ENCODE peak calls at places on chromosomes 7 and 10, in five cellular contexts. One of them, this sample, is unnamed.

GRCh38 chr10:62610649-62611229 is 193.8 kb upstream of the ADO start:
- DNase-seq in transverse colon: peak; percentile 52
- DNase-seq in lung: peak; percentile 60
- DNase-seq in heart left ventricle: peak; percentile 55
- DNase-seq in PC-3: peak; percentile 99
- DNase-seq in this sample: peak; percentile 44

GRCh38 chr10:62029401-62029800 is 127.9 kb downstream of the ARID5B start:
- DNase-seq in lung: no peak
- DNase-seq in heart left ventricle: no peak
- DNase-seq in PC-3: peak; percentile 67
- DNase-seq in transverse colon: no peak
- DNase-seq in this sample: no peak

GRCh38 chr7:43211276-43211675 is 98.8 kb downstream of the HECW1 start:
- DNase-seq in transverse colon: no peak
- DNase-seq in PC-3: peak; percentile 14
- DNase-seq in lung: no peak
- DNase-seq in heart left ventricle: no peak
- DNase-seq in this sample: no peak

GRCh38 chr10:115830260-115830970 is 442.6 kb downstream of the GFRA1 start:
- DNase-seq in PC-3: peak; percentile 3
- DNase-seq in transverse colon: no peak
- DNase-seq in heart left ventricle: no peak
- DNase-seq in lung: no peak
- DNase-seq in this sample: no peak

GRCh38 chr10:85979598-85979997 is 387.0 kb downstream of the GRID1 start:
- DNase-seq in PC-3: no peak
- DNase-seq in lung: no peak
- DNase-seq in heart left ventricle: no peak
- DNase-seq in transverse colon: no peak
- DNase-seq in this sample: no peak

GRCh38 chr10:44245601-44245938 is 139.3 kb downstream of the CXCL12 start:
- DNase-seq in transverse colon: no peak
- DNase-seq in PC-3: no peak
- DNase-seq in heart left ventricle: no peak
- DNase-seq in lung: no peak
- DNase-seq in this sample: no peak

GRCh38 chr7:117780832-117781231 is 92.4 kb downstream of the CTTNBP2 start:
- DNase-seq in transverse colon: no peak
- DNase-seq in heart left ventricle: no peak
- DNase-seq in PC-3: no peak
- DNase-seq in lung: no peak
- DNase-seq in this sample: no peak

GRCh38 chr7:38506004-38506403 is 125.2 kb downstream of the AMPH start:
- DNase-seq in transverse colon: no peak
- DNase-seq in heart left ventricle: no peak
- DNase-seq in PC-3: no peak
- DNase-seq in lung: no peak
- DNase-seq in this sample: no peak

GRCh38 chr10:14129770-14130169 is 201.0 kb downstream of the FRMD4A start:
- DNase-seq in lung: no peak
- DNase-seq in heart left ventricle: no peak
- DNase-seq in PC-3: no peak
- DNase-seq in transverse colon: no peak
- DNase-seq in this sample: no peak

GRCh38 chr10:58642283-58642682 is 129.6 kb downstream of the BICC1 start:
- DNase-seq in heart left ventricle: no peak
- DNase-seq in lung: no peak
- DNase-seq in PC-3: peak; percentile 45
- DNase-seq in transverse colon: no peak
- DNase-seq in this sample: no peak

GRCh38 chr10:14008648-14009072 is 322.1 kb downstream of the FRMD4A start:
- DNase-seq in heart left ventricle: no peak
- DNase-seq in PC-3: peak; percentile 5
- DNase-seq in lung: no peak
- DNase-seq in transverse colon: no peak
- DNase-seq in this sample: no peak

GRCh38 chr7:140214075-140214684 is 37.4 kb upstream of the KDM7A start:
- DNase-seq in transverse colon: peak; percentile 87
- DNase-seq in lung: peak; percentile 50
- DNase-seq in heart left ventricle: no peak
- DNase-seq in PC-3: peak; percentile 67
- DNase-seq in this sample: peak; percentile 88

GRCh38 chr10:123948030-123948823 is 56.6 kb upstream of the CPXM2 start:
- DNase-seq in transverse colon: no peak
- DNase-seq in PC-3: no peak
- DNase-seq in lung: no peak
- DNase-seq in heart left ventricle: no peak
- DNase-seq in this sample: no peak

GRCh38 chr7:155863721-155864151 is 51.5 kb upstream of the SHH start:
- DNase-seq in PC-3: no peak
- DNase-seq in lung: no peak
- DNase-seq in transverse colon: no peak
- DNase-seq in heart left ventricle: no peak
- DNase-seq in this sample: no peak

GRCh38 chr7:148925836-148926235 is 41.7 kb upstream of the EZH2 start:
- DNase-seq in heart left ventricle: no peak
- DNase-seq in lung: no peak
- DNase-seq in transverse colon: no peak
- DNase-seq in PC-3: no peak
- DNase-seq in this sample: no peak

GRCh38 chr10:43201545-43202131 is 63.4 kb downstream of the CSGALNACT2 start:
- DNase-seq in heart left ventricle: peak; percentile 17
- DNase-seq in lung: peak; percentile 28
- DNase-seq in PC-3: no peak
- DNase-seq in transverse colon: no peak
- DNase-seq in this sample: peak; percentile 10

GRCh38 chr10:101270763-101271162 is 41.5 kb upstream of the LBX1 start:
- DNase-seq in lung: no peak
- DNase-seq in heart left ventricle: no peak
- DNase-seq in PC-3: no peak
- DNase-seq in transverse colon: no peak
- DNase-seq in this sample: no peak

GRCh38 chr7:124914298-124914697 is 15.3 kb downstream of the POT1 start:
- DNase-seq in PC-3: no peak
- DNase-seq in heart left ventricle: no peak
- DNase-seq in lung: no peak
- DNase-seq in transverse colon: no peak
- DNase-seq in this sample: no peak

GRCh38 chr7:27997188-27997707 is 183.3 kb downstream of the JAZF1 start:
- DNase-seq in lung: no peak
- DNase-seq in heart left ventricle: no peak
- DNase-seq in transverse colon: no peak
- DNase-seq in PC-3: no peak
- DNase-seq in this sample: no peak

GRCh38 chr10:28593811-28594210 is 60.9 kb downstream of the WAC start:
- DNase-seq in PC-3: no peak
- DNase-seq in transverse colon: no peak
- DNase-seq in heart left ventricle: no peak
- DNase-seq in lung: no peak
- DNase-seq in this sample: no peak

GRCh38 chr7:21844742-21845141 is 101.0 kb downstream of the CDCA7L start:
- DNase-seq in lung: no peak
- DNase-seq in PC-3: no peak
- DNase-seq in transverse colon: no peak
- DNase-seq in heart left ventricle: no peak
- DNase-seq in this sample: no peak

GRCh38 chr7:20661884-20662283 is 46.4 kb downstream of the ABCB5 start:
- DNase-seq in heart left ventricle: no peak
- DNase-seq in transverse colon: no peak
- DNase-seq in lung: no peak
- DNase-seq in PC-3: no peak
- DNase-seq in this sample: no peak

GRCh38 chr10:124686707-124687376 is 57.3 kb downstream of the FAM53B start:
- DNase-seq in transverse colon: peak; percentile 38
- DNase-seq in lung: no peak
- DNase-seq in heart left ventricle: peak; percentile 79
- DNase-seq in PC-3: no peak
- DNase-seq in this sample: no peak

GRCh38 chr10:63766766-63767505 is 245.7 kb downstream of the REEP3 start:
- DNase-seq in lung: no peak
- DNase-seq in transverse colon: no peak
- DNase-seq in heart left ventricle: no peak
- DNase-seq in PC-3: no peak
- DNase-seq in this sample: no peak

GRCh38 chr10:115963848-115964247 is 309.2 kb downstream of the GFRA1 start:
- DNase-seq in lung: no peak
- DNase-seq in heart left ventricle: no peak
- DNase-seq in PC-3: no peak
- DNase-seq in transverse colon: no peak
- DNase-seq in this sample: no peak

GRCh38 chr10:73591935-73592699 is 975 bp upstream of the USP54 start:
- DNase-seq in heart left ventricle: peak; percentile 61
- DNase-seq in lung: peak; percentile 74
- DNase-seq in PC-3: peak; percentile 95
- DNase-seq in transverse colon: peak; percentile 87
- DNase-seq in this sample: peak; percentile 81

GRCh38 chr7:4436936-4437335 is 245.2 kb upstream of the FOXK1 start:
- DNase-seq in lung: no peak
- DNase-seq in transverse colon: no peak
- DNase-seq in heart left ventricle: no peak
- DNase-seq in PC-3: no peak
- DNase-seq in this sample: no peak

GRCh38 chr10:50624154-50624865 is 554 bp upstream of the SGMS1 start:
- DNase-seq in PC-3: peak; percentile 100
- DNase-seq in heart left ventricle: peak; percentile 98
- DNase-seq in transverse colon: peak; percentile 98
- DNase-seq in lung: peak; percentile 96
- DNase-seq in this sample: peak; percentile 97

GRCh38 chr10:61592581-61592980 is 70.1 kb upstream of the CABCOCO1 start:
- DNase-seq in PC-3: peak; percentile 91
- DNase-seq in lung: no peak
- DNase-seq in heart left ventricle: no peak
- DNase-seq in transverse colon: no peak
- DNase-seq in this sample: no peak

GRCh38 chr7:81062747-81063146 is 143.9 kb upstream of the SEMA3C start:
- DNase-seq in transverse colon: no peak
- DNase-seq in heart left ventricle: no peak
- DNase-seq in PC-3: no peak
- DNase-seq in lung: no peak
- DNase-seq in this sample: no peak

GRCh38 chr7:149254181-149254858 is 7.7 kb upstream of the ZNF783 start:
- DNase-seq in transverse colon: no peak
- DNase-seq in lung: no peak
- DNase-seq in heart left ventricle: no peak
- DNase-seq in PC-3: no peak
- DNase-seq in this sample: no peak

GRCh38 chr10:97138174-97138573 is 47.6 kb downstream of the SLIT1 start:
- DNase-seq in transverse colon: no peak
- DNase-seq in heart left ventricle: no peak
- DNase-seq in lung: no peak
- DNase-seq in PC-3: peak; percentile 9
- DNase-seq in this sample: peak; percentile 12

GRCh38 chr10:119693262-119693957 is 32.4 kb upstream of the INPP5F start:
- DNase-seq in PC-3: no peak
- DNase-seq in transverse colon: no peak
- DNase-seq in heart left ventricle: no peak
- DNase-seq in lung: no peak
- DNase-seq in this sample: no peak

DNA sequence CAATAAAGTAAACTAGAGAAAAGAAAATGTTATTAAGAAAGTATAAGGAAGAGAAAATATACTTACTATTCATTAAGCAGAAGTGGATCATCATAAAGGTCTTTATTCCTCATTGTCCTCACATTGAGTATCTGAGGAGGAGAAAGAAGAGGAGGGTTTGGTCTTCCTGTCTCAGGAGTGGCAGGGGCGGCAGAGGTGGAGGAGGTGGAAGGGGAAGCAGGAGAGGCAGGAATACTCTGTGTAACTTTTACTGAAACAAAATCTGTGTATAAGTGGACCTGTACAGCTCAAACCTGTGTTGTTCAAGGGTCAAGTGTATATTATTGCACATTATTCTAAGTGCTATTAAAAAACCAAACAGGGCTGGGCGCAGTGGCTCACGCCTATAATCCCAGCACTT is 34.2 kb upstream of the EPC1 start:
- DNase-seq in PC-3: no peak
- DNase-seq in heart left ventricle: no peak
- DNase-seq in transverse colon: no peak
- DNase-seq in lung: no peak
- DNase-seq in this sample: no peak
- H3K4me3 ChIP-seq in PC-3: no peak overlapping the region
- H3K4me3 ChIP-seq in heart left ventricle: no peak overlapping the region
- H3K4me3 ChIP-seq in transverse colon: no peak overlapping the region
- H3K4me3 ChIP-seq in lung: no peak overlapping the region
- H3K4me3 ChIP-seq in this sample: no peak overlapping the region

DNA sequence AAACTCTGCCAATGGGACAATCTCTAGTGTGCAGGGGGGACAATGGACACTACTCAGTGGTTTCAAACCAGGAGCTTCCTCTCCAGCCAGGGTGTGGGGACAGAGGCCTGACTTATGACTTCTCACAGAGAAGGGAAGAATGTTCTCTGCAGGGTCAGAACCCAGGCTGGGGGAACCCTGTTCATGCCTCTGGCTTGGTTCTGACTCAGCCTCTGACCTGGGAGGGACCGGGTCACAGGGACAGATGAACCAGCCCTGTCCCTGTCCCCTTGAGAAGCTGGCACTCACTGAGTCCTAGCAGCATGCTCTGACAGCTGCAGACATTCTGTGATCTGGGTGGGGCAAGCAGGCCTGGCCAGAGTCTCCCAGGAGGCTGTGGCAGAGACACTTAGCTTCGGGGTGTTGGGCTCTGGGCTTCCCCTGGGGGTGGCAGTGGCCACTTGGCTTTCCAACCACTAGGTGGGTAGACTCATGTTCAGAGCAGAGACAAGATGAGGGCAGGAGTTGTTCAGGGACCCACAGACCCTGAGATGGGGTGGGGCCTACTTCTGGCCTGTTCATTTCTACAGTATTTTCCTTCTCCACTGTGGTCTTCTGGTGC is 13.6 kb downstream of the TSPAN15 start:
- DNase-seq in heart left ventricle: no peak
- DNase-seq in transverse colon: peak; percentile 65
- DNase-seq in lung: no peak
- DNase-seq in PC-3: no peak
- DNase-seq in this sample: peak; percentile 10
- H3K4me1 ChIP-seq in heart left ventricle: peaks cover 57% of the 10 kb centered on the region
- H3K4me1 ChIP-seq in transverse colon: peaks cover 57% of the 10 kb centered on the region
- H3K4me1 ChIP-seq in lung: peaks cover 44% of the 10 kb centered on the region
- H3K4me1 ChIP-seq in PC-3: peaks cover 49% of the 10 kb centered on the region
- H3K4me1 ChIP-seq in this sample: peaks cover 46% of the 10 kb centered on the region

GRCh38 chr10:117000580-117000979 is 4.4 kb downstream of the SHTN1 start:
- DNase-seq in heart left ventricle: no peak
- DNase-seq in PC-3: no peak
- DNase-seq in transverse colon: no peak
- DNase-seq in lung: no peak
- DNase-seq in this sample: no peak
- TF ChIP-seq CTCF in heart left ventricle: no peak
- TF ChIP-seq CTCF in PC-3: no peak
- TF ChIP-seq CTCF in transverse colon: no peak
- TF ChIP-seq CTCF in lung: no peak
- TF ChIP-seq CTCF in this sample: no peak

GRCh38 chr10:93541402-93542357 is 24.8 kb upstream of the FFAR4 start:
- DNase-seq in transverse colon: peak; percentile 66
- DNase-seq in PC-3: peak; percentile 72
- DNase-seq in heart left ventricle: peak; percentile 37
- DNase-seq in lung: peak; percentile 34
- DNase-seq in this sample: peak; percentile 55
- H3K4me3 ChIP-seq in transverse colon: peak overlapping the region; percentile 36
- H3K4me3 ChIP-seq in PC-3: peak overlapping the region; percentile 60
- H3K4me3 ChIP-seq in heart left ventricle: peak overlapping the region; percentile 32
- H3K4me3 ChIP-seq in lung: no peak overlapping the region
- H3K4me3 ChIP-seq in this sample: no peak overlapping the region

GRCh38 chr7:840001-840600 is 7.8 kb downstream of the SUN1 start:
- DNase-seq in transverse colon: no peak
- DNase-seq in heart left ventricle: no peak
- DNase-seq in PC-3: no peak
- DNase-seq in lung: no peak
- DNase-seq in this sample: no peak
- H3K4me1 ChIP-seq in transverse colon: peaks cover 26% of the 10 kb centered on the region
- H3K4me1 ChIP-seq in heart left ventricle: peaks cover 42% of the 10 kb centered on the region
- H3K4me1 ChIP-seq in PC-3: peaks cover 18% of the 10 kb centered on the region
- H3K4me1 ChIP-seq in lung: peaks cover 9% of the 10 kb centered on the region
- H3K4me1 ChIP-seq in this sample: peaks cover 6% of the 10 kb centered on the region